ENCODE peak calls at places on chromosomes 16 and 17, in eight cellular contexts. S is astrocyte of the cerebellum, Y is fibroblast of mammary gland, K is SK-N-SH, G is HCT116, C is thoracic aorta, U is mammary epithelial cell, T is NB4. E is an unnamed sample.

GRCh38 chr16:85303354-85303883 is 191.1 kb upstream of the CIBAR2 start:
- DNase-seq in S (no peak), Y (no peak), K (peak; percentile 81), G (peak; percentile 65), C (no peak), U (peak; percentile 16), T (peak; percentile 69), E (peak; percentile 56)

GRCh38 chr16:29779474-29779873 is 1.4 kb downstream of the ZG16 start:
- DNase-seq in S (no peak), Y (no peak), K (no peak), G (no peak), C (no peak), U (peak; percentile 20), T (no peak), E (peak; percentile 81)

GRCh38 chr16:30985401-30986128 is 558 bp downstream of the HSD3B7 start:
- DNase-seq in S (no peak), Y (peak; percentile 84), K (peak; percentile 63), G (peak; percentile 37), C (no peak), U (peak; percentile 32), T (peak; percentile 38), E (peak; percentile 73)

GRCh38 chr16:64089697-64090096 is 1032.2 kb downstream of the CDH11 start:
- DNase-seq in S (no peak), Y (peak; percentile 36), K (peak; percentile 13), G (no peak), C (no peak), U (peak; percentile 7), T (peak; percentile 42), E (peak; percentile 28)

GRCh38 chr17:31216053-31216751 is 80.8 kb downstream of the OMG start:
- DNase-seq in S (peak; percentile 69), Y (peak; percentile 83), K (peak; percentile 18), G (peak; percentile 19), C (no peak), U (peak; percentile 14), T (peak; percentile 70), E (peak; percentile 54)

GRCh38 chr16:54867302-54867832 is 63.3 kb upstream of the IRX5 start:
- DNase-seq in S (no peak), Y (peak; percentile 10), K (no peak), G (no peak), C (no peak), U (no peak), T (peak; percentile 16), E (no peak)

GRCh38 chr16:56198755-56199114 is 7.4 kb downstream of the GNAO1 start:
- DNase-seq in S (no peak), Y (no peak), K (no peak), G (no peak), C (no peak), U (no peak), T (no peak), E (no peak)

GRCh38 chr16:89620406-89620841 is 7.0 kb downstream of the DPEP1 start:
- DNase-seq in S (no peak), Y (no peak), K (no peak), G (no peak), C (no peak), U (no peak), T (peak; percentile 46), E (no peak)

GRCh38 chr16:83963277-83964119 is 4.5 kb upstream of the NECAB2 start:
- DNase-seq in S (no peak), Y (no peak), K (no peak), G (no peak), C (no peak), U (no peak), T (no peak), E (no peak)
- TF ChIP-seq CTCF in S (no peak), Y (no peak), K (no peak), G (no peak), C (no peak), U (no peak), T (no peak), E (no peak)

DNA sequence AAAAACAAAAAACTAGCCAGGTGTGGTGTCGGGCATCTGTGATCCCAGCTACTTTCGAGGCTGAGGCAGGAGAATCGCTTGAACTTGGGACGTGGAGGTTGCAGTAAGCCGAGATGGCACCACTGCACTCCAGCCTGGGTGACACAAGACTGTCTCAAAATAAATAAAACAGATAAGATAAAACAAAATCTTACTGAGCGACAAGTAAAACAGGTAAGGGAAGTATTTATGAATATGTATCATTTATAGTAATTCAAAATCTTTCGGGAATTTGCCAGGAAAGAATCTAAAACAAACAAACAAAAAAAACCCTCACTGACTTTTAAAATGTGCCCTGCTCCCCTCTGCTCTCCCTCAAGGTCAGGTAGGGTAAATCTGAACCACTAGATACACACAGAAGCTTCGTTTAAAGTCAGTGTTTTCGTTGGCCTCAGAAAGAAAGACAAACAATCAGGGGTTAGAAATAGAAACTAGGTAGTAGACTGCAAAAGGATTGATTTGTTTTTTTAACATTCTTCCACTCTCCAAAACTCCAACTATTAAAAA is 2.1 kb downstream of the PRPSAP1 start:
- DNase-seq in S (no peak), Y (no peak), K (no peak), G (no peak), C (no peak), U (no peak), T (no peak), E (no peak)
- H3K4me3 ChIP-seq in S (no peak overlapping the region), Y (no peak overlapping the region), K (peak overlapping the region; percentile 87), G (no peak overlapping the region), C (peak overlapping the region; percentile 95), U (no peak overlapping the region), T (no peak overlapping the region), E (no peak overlapping the region)

DNA sequence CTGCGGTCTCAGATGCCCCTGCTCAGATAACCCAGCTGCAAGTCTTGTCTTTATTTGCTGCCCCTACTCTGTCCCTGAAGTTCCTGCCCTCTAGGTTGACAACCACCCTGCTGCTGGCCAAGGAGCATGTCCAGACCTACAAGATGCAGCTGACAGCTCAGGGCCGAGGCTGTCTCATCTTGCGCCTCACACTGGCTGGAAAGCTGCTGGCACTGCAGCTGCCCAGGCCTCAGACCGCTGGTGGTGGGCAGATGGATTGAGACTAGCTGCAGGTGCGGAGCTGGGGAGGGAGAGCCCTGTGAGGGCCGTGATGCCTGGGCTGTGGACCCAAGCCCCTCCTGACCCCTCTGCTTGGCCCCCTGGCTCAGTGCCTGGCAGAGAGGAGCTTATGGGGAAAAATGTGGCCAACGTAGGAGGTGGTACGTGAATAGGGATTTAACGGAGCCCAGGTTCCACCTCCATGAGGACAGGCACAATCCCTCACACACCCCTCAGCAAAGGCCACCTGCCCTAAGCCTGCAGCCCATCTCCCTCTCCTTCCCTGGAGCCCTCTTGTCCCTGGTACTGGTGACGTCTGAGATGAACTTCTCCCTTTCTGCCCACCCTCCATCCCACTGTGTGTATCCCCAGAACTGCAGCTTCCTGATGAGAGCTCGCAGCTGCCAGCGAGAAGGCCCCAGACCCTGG is 8.3 kb upstream of the GALK1 start:
- DNase-seq in S (no peak), Y (no peak), K (peak; percentile 27), G (no peak), C (no peak), U (no peak), T (no peak), E (no peak)
- TF ChIP-seq CTCF in S (no peak), Y (no peak), K (peak; percentile 24), G (peak; percentile 40), C (no peak), U (no peak), T (no peak), E (no peak)

DNA sequence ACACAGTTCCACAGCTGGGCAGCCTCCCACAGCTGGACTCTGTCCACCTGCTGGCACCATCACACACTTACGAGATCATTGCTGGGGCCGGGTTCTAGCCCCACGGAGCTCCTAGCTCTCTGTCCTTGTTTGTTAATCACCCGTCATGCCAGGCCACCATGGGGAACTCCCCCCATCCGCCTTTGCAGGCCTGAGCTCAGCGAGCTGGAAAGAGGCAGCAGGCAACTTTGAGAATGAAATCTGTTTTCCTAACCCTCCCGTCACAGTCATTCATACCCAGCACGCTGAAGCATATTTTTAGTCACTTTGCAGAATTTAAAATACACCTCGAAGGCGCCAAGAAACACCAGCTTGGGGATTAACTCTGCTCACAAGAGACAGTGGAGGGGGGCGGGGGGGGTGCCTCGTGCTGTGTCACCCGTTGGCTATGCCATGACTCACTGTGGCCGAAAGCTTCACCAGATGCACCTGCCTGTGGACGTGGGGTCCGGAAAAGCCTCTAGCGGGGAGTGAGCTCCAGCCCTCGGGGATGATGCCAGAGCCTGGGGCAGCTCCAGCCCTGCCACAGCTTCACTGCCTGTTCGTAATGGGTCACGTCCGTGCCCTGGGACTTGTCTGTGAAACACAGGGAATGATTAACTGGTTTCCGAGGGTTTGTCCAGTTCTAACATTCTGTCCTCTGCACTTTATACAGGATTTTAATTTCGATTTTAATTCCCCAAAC is 1.4 kb upstream of the SPNS2 start:
- DNase-seq in S (no peak), Y (peak; percentile 10), K (no peak), G (no peak), C (peak; percentile 47), U (peak; percentile 42), T (peak; percentile 50), E (peak; percentile 71)
- H3K4me3 ChIP-seq in S (no peak overlapping the region), Y (no peak overlapping the region), K (no peak overlapping the region), G (no peak overlapping the region), C (peak overlapping the region; percentile 71), U (no peak overlapping the region), T (no peak overlapping the region), E (no peak overlapping the region)

DNA sequence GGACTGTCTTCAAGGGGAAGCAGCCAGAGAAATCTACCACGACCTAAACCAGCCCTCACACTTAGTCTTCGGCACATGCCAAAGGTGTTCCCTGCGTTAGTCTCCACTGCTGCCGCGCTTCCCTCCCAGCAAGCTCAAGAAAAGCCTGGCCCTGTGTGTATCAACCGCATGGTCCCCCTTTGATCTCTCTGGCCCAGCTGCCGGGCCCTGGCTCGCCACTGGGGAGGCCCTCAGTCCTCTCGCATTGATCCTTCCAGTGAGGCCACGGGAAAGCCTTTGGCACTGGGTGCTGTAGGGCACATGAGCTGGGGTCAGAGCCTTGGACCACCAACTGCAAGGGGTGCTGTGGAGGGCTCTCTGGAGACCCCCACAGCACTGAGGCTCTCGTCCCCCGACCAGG is 29.6 kb upstream of the KLHDC4 start:
- DNase-seq in S (no peak), Y (no peak), K (no peak), G (no peak), C (no peak), U (no peak), T (no peak), E (no peak)
- TF ChIP-seq CTCF in S (no peak), Y (no peak), K (no peak), G (no peak), C (no peak), U (no peak), T (no peak), E (no peak)